ENCODE peak calls at places on chromosomes 6 and 20, in four cellular contexts. B is endodermal cell; A is activated T-cell treated with anti-CD3 and anti-CD28 coated beads, Interleukin-2, amount 50 U/mL, for 72 hours; J is SK-MEL-5. E is an unnamed sample.
A peak's percentile ranks its signal among the peaks of the same experiment; 100 is the strongest.

GRCh38 chr20:58706150-58706892 is 13.7 kb downstream of the NPEPL1 start:
- DNase-seq in B (peak; percentile 41), A (no peak), J (no peak), E (no peak)

GRCh38 chr6:78243519-78243918 is 590.7 kb downstream of the MEI4 start:
- DNase-seq in B (no peak), A (no peak), J (no peak), E (no peak)

GRCh38 chr6:26251354-26252081 is 113.5 kb upstream of the BTN3A2 start:
- DNase-seq in B (peak; percentile 94), A (peak; percentile 81), J (no peak), E (peak; percentile 31)

GRCh38 chr6:27894839-27895762 is 17.1 kb downstream of the OR2B2 start:
- DNase-seq in B (peak; percentile 86), A (peak; percentile 74), J (peak; percentile 85), E (peak; percentile 88)

GRCh38 chr20:60921021-60921622 is 330.9 kb upstream of the CDH4 start:
- DNase-seq in B (peak; percentile 89), A (no peak), J (no peak), E (peak; percentile 15)

GRCh38 chr6:147910254-147910653 is 401.8 kb downstream of the SAMD5 start:
- DNase-seq in B (no peak), A (no peak), J (peak; percentile 16), E (no peak)

GRCh38 chr6:56958481-56958880 is 3.6 kb downstream of the BEND6 start:
- DNase-seq in B (no peak), A (no peak), J (no peak), E (no peak)

GRCh38 chr20:17542993-17543412 is 11.8 kb upstream of the BFSP1 start:
- DNase-seq in B (no peak), A (no peak), J (peak; percentile 93), E (no peak)

GRCh38 chr6:31877651-31878161 is 1.1 kb downstream of the SLC44A4 start:
- DNase-seq in B (no peak), A (no peak), J (no peak), E (peak; percentile 26)

GRCh38 chr6:126038234-126038633 is 51.9 kb downstream of the TRMT11 start:
- DNase-seq in B (no peak), A (no peak), J (peak; percentile 76), E (no peak)

GRCh38 chr6:158290659-158291058 is 21.6 kb upstream of the TULP4 start:
- DNase-seq in B (no peak), A (peak; percentile 67), J (no peak), E (no peak)

GRCh38 chr20:45444050-45444449 is 25.5 kb upstream of the WFDC2 start:
- DNase-seq in B (no peak), A (peak; percentile 11), J (no peak), E (no peak)

GRCh38 chr20:45341939-45342862 is 6.0 kb downstream of the SDC4 start:
- DNase-seq in B (peak; percentile 89), A (no peak), J (peak; percentile 97), E (no peak)

GRCh38 chr6:36949636-36950035 is 4.9 kb upstream of the PI16 start:
- DNase-seq in B (no peak), A (no peak), J (no peak), E (no peak)

GRCh38 chr6:91565207-91565606 is 978.3 kb upstream of the MAP3K7 start:
- DNase-seq in B (no peak), A (no peak), J (no peak), E (no peak)

GRCh38 chr20:35462351-35462750 is 7.0 kb downstream of the CEP250 start:
- DNase-seq in B (no peak), A (no peak), J (no peak), E (peak; percentile 86)

GRCh38 chr20:5171790-5172164 is 45.0 kb downstream of the CDS2 start:
- DNase-seq in B (no peak), A (no peak), J (no peak), E (peak; percentile 29)

GRCh38 chr6:44496705-44497369 is 109.3 kb downstream of the CDC5L start:
- DNase-seq in B (no peak), A (no peak), J (no peak), E (no peak)